ENCODE peak calls at places on chromosome 18, in eight cellular contexts. One of them, this sample, is unnamed.

GRCh38 chr18:60549338-60549960 is 176.9 kb upstream of the MC4R start:
- DNase-seq in activated naive CD8-positive, alpha-beta T cell treated with anti-CD3 and anti-CD28 coated beads, Interleukin-2, amount 50 U/mL, for 16 hours: no peak
- DNase-seq in effector memory CD8-positive, alpha-beta T cell: no peak
- DNase-seq in dermis blood vessel endothelial cell: peak
- DNase-seq in stimulated activated CD4-positive, alpha-beta T cell treated with anti-CD3 and anti-CD28 coated beads, Interleukin-4, amount 100 ng/mL, for 48 hours: no peak
- DNase-seq in tibial artery: no peak
- DNase-seq in NCI-H1417: peak
- DNase-seq in left colon: no peak
- DNase-seq in this sample: peak

GRCh38 chr18:49656098-49656591 is 94.3 kb downstream of the LIPG start:
- DNase-seq in dermis blood vessel endothelial cell: peak
- DNase-seq in stimulated activated CD4-positive, alpha-beta T cell treated with anti-CD3 and anti-CD28 coated beads, Interleukin-4, amount 100 ng/mL, for 48 hours: no peak
- DNase-seq in NCI-H1417: no peak
- DNase-seq in left colon: no peak
- DNase-seq in activated naive CD8-positive, alpha-beta T cell treated with anti-CD3 and anti-CD28 coated beads, Interleukin-2, amount 50 U/mL, for 16 hours: no peak
- DNase-seq in effector memory CD8-positive, alpha-beta T cell: no peak
- DNase-seq in tibial artery: no peak
- DNase-seq in this sample: peak

GRCh38 chr18:27750014-27750413 is 426.9 kb downstream of the CDH2 start:
- DNase-seq in stimulated activated CD4-positive, alpha-beta T cell treated with anti-CD3 and anti-CD28 coated beads, Interleukin-4, amount 100 ng/mL, for 48 hours: no peak
- DNase-seq in tibial artery: no peak
- DNase-seq in dermis blood vessel endothelial cell: peak
- DNase-seq in activated naive CD8-positive, alpha-beta T cell treated with anti-CD3 and anti-CD28 coated beads, Interleukin-2, amount 50 U/mL, for 16 hours: no peak
- DNase-seq in effector memory CD8-positive, alpha-beta T cell: no peak
- DNase-seq in left colon: no peak
- DNase-seq in NCI-H1417: peak
- DNase-seq in this sample: no peak

GRCh38 chr18:59954746-59955145 is 55.0 kb downstream of the PMAIP1 start:
- DNase-seq in stimulated activated CD4-positive, alpha-beta T cell treated with anti-CD3 and anti-CD28 coated beads, Interleukin-4, amount 100 ng/mL, for 48 hours: no peak
- DNase-seq in effector memory CD8-positive, alpha-beta T cell: no peak
- DNase-seq in activated naive CD8-positive, alpha-beta T cell treated with anti-CD3 and anti-CD28 coated beads, Interleukin-2, amount 50 U/mL, for 16 hours: no peak
- DNase-seq in tibial artery: no peak
- DNase-seq in left colon: no peak
- DNase-seq in NCI-H1417: no peak
- DNase-seq in dermis blood vessel endothelial cell: peak
- DNase-seq in this sample: no peak

GRCh38 chr18:74806700-74807416 is 209.2 kb downstream of the ZNF407 start:
- DNase-seq in NCI-H1417: peak
- DNase-seq in activated naive CD8-positive, alpha-beta T cell treated with anti-CD3 and anti-CD28 coated beads, Interleukin-2, amount 50 U/mL, for 16 hours: no peak
- DNase-seq in tibial artery: no peak
- DNase-seq in dermis blood vessel endothelial cell: peak
- DNase-seq in stimulated activated CD4-positive, alpha-beta T cell treated with anti-CD3 and anti-CD28 coated beads, Interleukin-4, amount 100 ng/mL, for 48 hours: no peak
- DNase-seq in left colon: no peak
- DNase-seq in effector memory CD8-positive, alpha-beta T cell: no peak
- DNase-seq in this sample: no peak

GRCh38 chr18:42107287-42108045 is 152.4 kb downstream of the PIK3C3 start:
- DNase-seq in NCI-H1417: no peak
- DNase-seq in tibial artery: no peak
- DNase-seq in effector memory CD8-positive, alpha-beta T cell: no peak
- DNase-seq in stimulated activated CD4-positive, alpha-beta T cell treated with anti-CD3 and anti-CD28 coated beads, Interleukin-4, amount 100 ng/mL, for 48 hours: no peak
- DNase-seq in dermis blood vessel endothelial cell: no peak
- DNase-seq in left colon: no peak
- DNase-seq in activated naive CD8-positive, alpha-beta T cell treated with anti-CD3 and anti-CD28 coated beads, Interleukin-2, amount 50 U/mL, for 16 hours: no peak
- DNase-seq in this sample: no peak

GRCh38 chr18:37294951-37295350 is 270.6 kb downstream of the CELF4 start:
- DNase-seq in dermis blood vessel endothelial cell: peak
- DNase-seq in NCI-H1417: no peak
- DNase-seq in left colon: no peak
- DNase-seq in stimulated activated CD4-positive, alpha-beta T cell treated with anti-CD3 and anti-CD28 coated beads, Interleukin-4, amount 100 ng/mL, for 48 hours: no peak
- DNase-seq in tibial artery: no peak
- DNase-seq in activated naive CD8-positive, alpha-beta T cell treated with anti-CD3 and anti-CD28 coated beads, Interleukin-2, amount 50 U/mL, for 16 hours: no peak
- DNase-seq in effector memory CD8-positive, alpha-beta T cell: no peak
- DNase-seq in this sample: peak

GRCh38 chr18:9466127-9466526 is 9.2 kb upstream of the RALBP1 start:
- DNase-seq in effector memory CD8-positive, alpha-beta T cell: no peak
- DNase-seq in stimulated activated CD4-positive, alpha-beta T cell treated with anti-CD3 and anti-CD28 coated beads, Interleukin-4, amount 100 ng/mL, for 48 hours: no peak
- DNase-seq in activated naive CD8-positive, alpha-beta T cell treated with anti-CD3 and anti-CD28 coated beads, Interleukin-2, amount 50 U/mL, for 16 hours: no peak
- DNase-seq in NCI-H1417: no peak
- DNase-seq in tibial artery: no peak
- DNase-seq in left colon: no peak
- DNase-seq in dermis blood vessel endothelial cell: no peak
- DNase-seq in this sample: no peak

GRCh38 chr18:67243799-67244587 is 272.5 kb downstream of the DSEL start:
- DNase-seq in NCI-H1417: no peak
- DNase-seq in dermis blood vessel endothelial cell: peak
- DNase-seq in effector memory CD8-positive, alpha-beta T cell: no peak
- DNase-seq in left colon: no peak
- DNase-seq in tibial artery: no peak
- DNase-seq in stimulated activated CD4-positive, alpha-beta T cell treated with anti-CD3 and anti-CD28 coated beads, Interleukin-4, amount 100 ng/mL, for 48 hours: no peak
- DNase-seq in activated naive CD8-positive, alpha-beta T cell treated with anti-CD3 and anti-CD28 coated beads, Interleukin-2, amount 50 U/mL, for 16 hours: no peak
- DNase-seq in this sample: peak

GRCh38 chr18:45715212-45715780 is 8.7 kb upstream of the SLC14A1 start:
- DNase-seq in left colon: no peak
- DNase-seq in dermis blood vessel endothelial cell: no peak
- DNase-seq in effector memory CD8-positive, alpha-beta T cell: no peak
- DNase-seq in NCI-H1417: no peak
- DNase-seq in activated naive CD8-positive, alpha-beta T cell treated with anti-CD3 and anti-CD28 coated beads, Interleukin-2, amount 50 U/mL, for 16 hours: no peak
- DNase-seq in stimulated activated CD4-positive, alpha-beta T cell treated with anti-CD3 and anti-CD28 coated beads, Interleukin-4, amount 100 ng/mL, for 48 hours: no peak
- DNase-seq in tibial artery: no peak
- DNase-seq in this sample: no peak

GRCh38 chr18:51195602-51196115 is 1.8 kb downstream of the MEX3C start:
- DNase-seq in stimulated activated CD4-positive, alpha-beta T cell treated with anti-CD3 and anti-CD28 coated beads, Interleukin-4, amount 100 ng/mL, for 48 hours: peak
- DNase-seq in NCI-H1417: peak
- DNase-seq in activated naive CD8-positive, alpha-beta T cell treated with anti-CD3 and anti-CD28 coated beads, Interleukin-2, amount 50 U/mL, for 16 hours: no peak
- DNase-seq in effector memory CD8-positive, alpha-beta T cell: peak
- DNase-seq in left colon: peak
- DNase-seq in tibial artery: no peak
- DNase-seq in dermis blood vessel endothelial cell: peak
- DNase-seq in this sample: no peak